ENCODE peak calls at places on chromosomes 7 and 10, in nine cellular contexts. Q is astrocyte; M is uterus; J is cardiac muscle cell; R is Panc1; P is CD8-positive, alpha-beta T cell; W is A549; Y is HCT116; E is lower lobe of right lung. L is an unnamed sample.

GRCh38 chr10:71344154-71344915 is 25.3 kb downstream of the SLC29A3 start:
- DNase-seq in Q (no peak), M (no peak), J (no peak), R (no peak), P (no peak), W (no peak), Y (no peak), E (no peak), L (no peak)

GRCh38 chr7:140673063-140673769 is 471 bp downstream of the ADCK2 start:
- DNase-seq in Q (no peak), M (peak; percentile 60), J (no peak), R (no peak), P (peak; percentile 79), W (peak; percentile 33), Y (no peak), E (peak; percentile 80), L (peak; percentile 43)

GRCh38 chr7:95684037-95684436 is 87.7 kb upstream of the PDK4 start:
- DNase-seq in Q (no peak), M (no peak), J (peak; percentile 75), R (peak; percentile 45), P (no peak), W (peak; percentile 31), Y (peak; percentile 44), E (no peak), L (no peak)

GRCh38 chr10:32077896-32078295 is 21.7 kb upstream of the KIF5B start:
- DNase-seq in Q (peak; percentile 66), M (peak; percentile 41), J (peak; percentile 65), R (no peak), P (no peak), W (peak; percentile 28), Y (no peak), E (no peak), L (peak; percentile 24)

GRCh38 chr7:158377800-158378623 is 209.6 kb downstream of the PTPRN2 start:
- DNase-seq in Q (no peak), M (no peak), J (no peak), R (no peak), P (no peak), W (no peak), Y (no peak), E (no peak), L (no peak)

GRCh38 chr10:125038637-125039036 is 96.7 kb downstream of the ZRANB1 start:
- DNase-seq in Q (no peak), M (no peak), J (no peak), R (no peak), P (no peak), W (peak; percentile 62), Y (peak; percentile 74), E (peak; percentile 74), L (no peak)

GRCh38 chr10:26805567-26806245 is 55.1 kb downstream of the ABI1 start:
- DNase-seq in Q (peak; percentile 57), M (no peak), J (no peak), R (no peak), P (no peak), W (no peak), Y (no peak), E (no peak), L (peak; percentile 62)

GRCh38 chr10:71025535-71025934 is 137.2 kb upstream of the PCBD1 start:
- DNase-seq in Q (no peak), M (no peak), J (no peak), R (no peak), P (no peak), W (no peak), Y (no peak), E (no peak), L (no peak)

GRCh38 chr10:94315975-94316464 is 46.7 kb downstream of the NOC3L start:
- DNase-seq in Q (peak; percentile 66), M (no peak), J (peak; percentile 85), R (no peak), P (no peak), W (no peak), Y (no peak), E (no peak), L (no peak)

GRCh38 chr7:111137296-111138195 is 46.6 kb downstream of the LRRN3 start:
- DNase-seq in Q (peak; percentile 3), M (no peak), J (peak; percentile 9), R (no peak), P (no peak), W (no peak), Y (no peak), E (peak; percentile 30), L (no peak)

GRCh38 chr10:25522946-25523608 is 348.3 kb downstream of the GPR158 start:
- DNase-seq in Q (peak; percentile 8), M (no peak), J (peak; percentile 56), R (no peak), P (no peak), W (peak; percentile 17), Y (no peak), E (no peak), L (no peak)

GRCh38 chr7:18420758-18421157 is 74.8 kb upstream of the HDAC9 start:
- DNase-seq in Q (peak; percentile 27), M (no peak), J (no peak), R (no peak), P (no peak), W (no peak), Y (no peak), E (no peak), L (peak; percentile 83)

GRCh38 chr7:116097365-116098009 is 66.9 kb upstream of the TFEC start:
- DNase-seq in Q (peak; percentile 84), M (no peak), J (peak; percentile 61), R (peak; percentile 24), P (no peak), W (peak; percentile 77), Y (peak; percentile 75), E (no peak), L (peak; percentile 75)

GRCh38 chr7:47491637-47492036 is 90.3 kb downstream of the TNS3 start:
- DNase-seq in Q (no peak), M (no peak), J (no peak), R (no peak), P (no peak), W (no peak), Y (no peak), E (no peak), L (no peak)

GRCh38 chr7:66257481-66257880 is 52.3 kb downstream of the TPST1 start:
- DNase-seq in Q (no peak), M (no peak), J (no peak), R (no peak), P (no peak), W (no peak), Y (peak; percentile 28), E (no peak), L (no peak)

GRCh38 chr10:5843814-5844705 is 30.8 kb upstream of the GDI2 start:
- DNase-seq in Q (no peak), M (no peak), J (no peak), R (no peak), P (no peak), W (no peak), Y (no peak), E (no peak), L (no peak)

GRCh38 chr7:47337531-47337930 is 244.4 kb downstream of the TNS3 start:
- DNase-seq in Q (peak; percentile 57), M (no peak), J (no peak), R (no peak), P (no peak), W (peak; percentile 56), Y (no peak), E (no peak), L (peak; percentile 2)

GRCh38 chr10:44035474-44036197 is 349.3 kb downstream of the CXCL12 start:
- DNase-seq in Q (no peak), M (no peak), J (no peak), R (no peak), P (no peak), W (no peak), Y (no peak), E (no peak), L (no peak)

GRCh38 chr7:1940863-1941262 is 270.8 kb downstream of the ELFN1 start:
- DNase-seq in Q (no peak), M (no peak), J (no peak), R (no peak), P (no peak), W (no peak), Y (no peak), E (peak; percentile 50), L (no peak)
- H3K27ac ChIP-seq in Q (peak overlapping the region; percentile 66), M (no peak overlapping the region), J (no peak overlapping the region), R (no peak overlapping the region), P (peak overlapping the region; percentile 95), W (no peak overlapping the region), Y (no peak overlapping the region), E (peak overlapping the region; percentile 73), L (no peak overlapping the region)

DNA sequence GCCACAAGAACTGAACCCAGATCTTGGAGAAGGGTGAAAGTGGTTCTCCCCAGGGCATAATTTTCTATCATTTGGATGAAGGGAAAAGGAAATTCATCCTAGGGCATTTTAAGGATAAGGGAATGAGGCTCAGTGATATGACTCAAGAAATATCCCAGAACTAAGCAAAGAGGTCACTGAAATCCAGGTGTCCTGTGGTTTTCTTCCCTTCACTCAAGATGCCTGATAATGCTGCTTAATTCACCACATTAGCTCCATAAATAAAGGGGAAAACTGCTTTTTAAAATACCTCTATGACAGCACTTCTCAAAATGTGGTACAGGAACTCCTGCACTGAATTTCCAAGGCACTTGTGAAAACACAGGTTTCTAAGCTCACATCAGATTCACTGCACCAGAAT is 2.7 kb downstream of the IFIT3 start:
- DNase-seq in Q (no peak), M (no peak), J (no peak), R (no peak), P (no peak), W (no peak), Y (no peak), E (no peak), L (no peak)
- H3K4me1 ChIP-seq in Q (peaks cover 27% of the 10 kb centered on the region), M (peaks cover 6% of the 10 kb centered on the region), J (peaks cover 28% of the 10 kb centered on the region), R (peaks cover 41% of the 10 kb centered on the region), P (peaks cover 46% of the 10 kb centered on the region), W (peaks cover 32% of the 10 kb centered on the region), Y (peaks cover 12% of the 10 kb centered on the region), E (peaks cover 80% of the 10 kb centered on the region), L (peaks cover 31% of the 10 kb centered on the region)

GRCh38 chr10:54415483-54415882 is 385.5 kb downstream of the PCDH15 start:
- DNase-seq in Q (no peak), M (no peak), J (no peak), R (no peak), P (no peak), W (no peak), Y (no peak), E (no peak), L (no peak)
- TF ChIP-seq CTCF in Q (no peak), M (no peak), J (no peak), R (no peak), P (no peak), W (no peak), Y (no peak), E (no peak), L (peak; percentile 14)

DNA sequence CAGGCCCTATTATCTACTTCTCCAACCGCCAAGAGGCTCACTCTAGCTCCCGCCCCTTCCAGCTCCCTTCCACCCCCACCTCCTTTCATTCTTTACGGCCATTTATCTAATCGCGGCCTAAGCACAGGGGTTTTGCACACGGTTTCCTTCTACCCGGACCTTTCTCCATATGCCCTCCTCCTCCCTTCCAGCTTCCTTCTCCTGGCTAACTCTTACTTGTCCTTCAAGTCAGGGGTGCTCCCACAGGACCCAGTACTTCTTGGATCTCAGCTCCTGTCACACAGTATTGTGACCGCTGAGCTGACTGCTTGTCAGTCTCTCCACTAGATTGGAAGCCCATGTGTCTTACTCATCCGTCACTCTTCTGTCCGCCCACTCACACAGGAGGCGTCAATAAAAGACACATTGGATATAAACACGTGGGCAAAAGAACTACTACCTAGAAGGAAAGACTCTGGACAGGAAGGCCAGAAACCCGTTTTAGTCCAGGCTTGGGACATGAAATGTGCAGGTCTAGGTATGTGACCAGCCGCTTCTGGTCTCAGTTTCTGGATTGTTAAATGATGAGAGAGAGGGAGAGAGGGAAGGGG is 20.3 kb upstream of the HPS1 start:
- DNase-seq in Q (no peak), M (no peak), J (peak; percentile 35), R (no peak), P (no peak), W (no peak), Y (no peak), E (no peak), L (no peak)
- H3K27ac ChIP-seq in Q (no peak overlapping the region), M (no peak overlapping the region), J (peak overlapping the region; percentile 69), R (no peak overlapping the region), P (no peak overlapping the region), W (no peak overlapping the region), Y (no peak overlapping the region), E (no peak overlapping the region), L (no peak overlapping the region)

L was measured in foreskin keratinocyte.